ENCODE peak calls at places on chromosome 17, in four cellular contexts. R is HTR-8/SVneo, D is astrocyte of the spinal cord, T is fibroblast of the conjunctiva. J is an unnamed sample.
A peak's percentile ranks its signal among the peaks of the same experiment; 100 is the strongest.

GRCh38 chr17:29571883-29572681 is 3.6 kb downstream of the TP53I13 start:
- DNase-seq in R (no peak), D (no peak), T (no peak), J (no peak)

GRCh38 chr17:2057714-2058520 is 3.0 kb downstream of the HIC1 start:
- DNase-seq in R (no peak), D (no peak), T (no peak), J (no peak)

GRCh38 chr17:9644910-9645751 is at the start of gene USP43:
- DNase-seq in R (peak; percentile 40), D (no peak), T (no peak), J (peak; percentile 70)

GRCh38 chr17:49460401-49460800 is 34.7 kb upstream of the NGFR start:
- DNase-seq in R (no peak), D (no peak), T (no peak), J (no peak)

GRCh38 chr17:74116087-74116717 is 87.3 kb upstream of the RPL38 start:
- DNase-seq in R (no peak), D (peak; percentile 5), T (no peak), J (peak; percentile 73)

GRCh38 chr17:75853410-75853809 is 1.7 kb downstream of the WBP2 start:
- DNase-seq in R (no peak), D (peak; percentile 55), T (no peak), J (no peak)

GRCh38 chr17:40371261-40371929 is 6.9 kb upstream of the GJD3 start:
- DNase-seq in R (no peak), D (no peak), T (no peak), J (peak; percentile 26)

GRCh38 chr17:57538730-57539456 is 206.2 kb downstream of the CCDC182 start:
- DNase-seq in R (no peak), D (no peak), T (no peak), J (no peak)

GRCh38 chr17:6660101-6660500 is 8.5 kb downstream of the C17orf100 start:
- DNase-seq in R (no peak), D (no peak), T (no peak), J (no peak)

GRCh38 chr17:68794636-68795503 is 160.3 kb downstream of the ABCA8 start:
- DNase-seq in R (no peak), D (peak; percentile 75), T (peak; percentile 56), J (no peak)

GRCh38 chr17:18933102-18934058 is 18.6 kb upstream of the SLC5A10 start:
- DNase-seq in R (no peak), D (no peak), T (no peak), J (no peak)

GRCh38 chr17:56521439-56522141 is 71.9 kb upstream of the NOG start:
- DNase-seq in R (no peak), D (no peak), T (no peak), J (no peak)

GRCh38 chr17:57937492-57937891 is 17.7 kb downstream of the CUEDC1 start:
- DNase-seq in R (no peak), D (no peak), T (no peak), J (no peak)

GRCh38 chr17:7260601-7261376 is 1.5 kb downstream of the CLDN7 start:
- DNase-seq in R (no peak), D (no peak), T (no peak), J (peak; percentile 27)

GRCh38 chr17:61997649-61998048 is 67.4 kb downstream of the MED13 start:
- DNase-seq in R (no peak), D (peak; percentile 74), T (peak; percentile 24), J (no peak)

GRCh38 chr17:30345527-30346075 is 11.7 kb upstream of the TMIGD1 start:
- DNase-seq in R (no peak), D (no peak), T (no peak), J (no peak)

GRCh38 chr17:8799851-8800212 is 667 bp upstream of the MFSD6L start:
- DNase-seq in R (no peak), D (no peak), T (no peak), J (no peak)

GRCh38 chr17:81666092-81666341 is 388 bp downstream of the OXLD1 start:
- DNase-seq in R (no peak), D (peak; percentile 19), T (no peak), J (no peak)

GRCh38 chr17:80789356-80789902 is 202.2 kb upstream of the CHMP6 start:
- DNase-seq in R (peak; percentile 71), D (peak; percentile 89), T (peak; percentile 85), J (no peak)

GRCh38 chr17:16491703-16492612 is at the start of gene LRRC75A:
- DNase-seq in R (peak; percentile 71), D (no peak), T (no peak), J (peak; percentile 42)

J was measured in NCI-H345.